ENCODE peak calls at places on chromosomes 4 and X, in eight cellular contexts. X, V, E, W, K, A, C and P are unnamed samples.

GRCh38 chrX:136321532-136321931 is 20.8 kb downstream of the ADGRG4 start:
- DNase-seq in W (no peak), A (no peak), E (no peak), X (no peak), C (no peak), V (no peak), K (no peak), P (no peak)

GRCh38 chr4:72567036-72567435 is 2.0 kb downstream of the ADAMTS3 start:
- DNase-seq in X (no peak), C (no peak), E (no peak), V (no peak), W (no peak), K (no peak), A (no peak), P (no peak)

GRCh38 chr4:60344908-60345307 is 855.2 kb upstream of the ADGRL3 start:
- DNase-seq in K (no peak), W (no peak), V (no peak), X (no peak), C (no peak), E (no peak), A (no peak), P (peak; percentile 14)

GRCh38 chr4:6727081-6727942 is 11.3 kb downstream of the BLOC1S4 start:
- DNase-seq in V (no peak), K (peak; percentile 86), E (no peak), A (no peak), C (peak; percentile 77), W (no peak), X (peak; percentile 67), P (no peak)

GRCh38 chrX:39063037-39063436 is 261.8 kb downstream of the MID1IP1 start:
- DNase-seq in C (no peak), A (peak; percentile 35), V (no peak), E (peak; percentile 88), K (no peak), W (no peak), X (no peak), P (no peak)

GRCh38 chr4:73606465-73606974 is 13.7 kb downstream of the RASSF6 start:
- DNase-seq in W (no peak), A (peak; percentile 99), X (no peak), K (no peak), E (peak; percentile 88), V (no peak), C (no peak), P (no peak)

GRCh38 chrX:54961750-54962149 is 32.2 kb downstream of the PFKFB1 start:
- DNase-seq in E (no peak), X (no peak), V (no peak), C (no peak), K (no peak), A (no peak), W (no peak), P (no peak)

GRCh38 chrX:2767631-2768455 is 16.0 kb downstream of the XG start:
- DNase-seq in C (peak; percentile 50), K (no peak), A (no peak), W (no peak), V (no peak), E (no peak), X (peak; percentile 36), P (peak; percentile 74)

GRCh38 chr4:107379054-107379869 is 340.8 kb downstream of the PAPSS1 start:
- DNase-seq in X (no peak), C (no peak), W (no peak), K (no peak), E (no peak), A (no peak), V (no peak), P (no peak)